ENCODE peak calls at places on chromosomes 6 and 20, in nine cellular contexts. A, B, Z, T, S, R, N, E and M are unnamed samples.

GRCh38 chr6:27161946-27162603 is 85.4 kb upstream of the PRSS16 start:
- DNase-seq in R (peak), Z (no peak), S (no peak), A (peak), E (no peak), B (no peak), N (peak), T (peak), M (peak)

GRCh38 chr6:24699521-24700359 is 19.2 kb downstream of the C6orf62 start:
- DNase-seq in E (no peak), A (no peak), N (no peak), T (no peak), Z (no peak), S (no peak), B (no peak), R (peak), M (no peak)

GRCh38 chr6:166580076-166581050 is 6.1 kb downstream of the RAMACL start:
- DNase-seq in T (no peak), E (peak), B (no peak), A (no peak), N (no peak), S (no peak), Z (no peak), R (no peak), M (no peak)

GRCh38 chr6:105257350-105257749 is 77.5 kb upstream of the POPDC3 start:
- DNase-seq in S (no peak), E (no peak), A (no peak), B (no peak), N (no peak), R (no peak), T (peak), Z (no peak), M (no peak)

GRCh38 chr20:1390552-1391403 is 2.1 kb downstream of the FKBP1A start:
- DNase-seq in B (no peak), R (no peak), N (peak), S (no peak), Z (no peak), A (no peak), T (no peak), E (no peak), M (no peak)

GRCh38 chr6:2185056-2185455 is 60.3 kb downstream of the GMDS start:
- DNase-seq in T (no peak), Z (no peak), E (no peak), S (no peak), B (no peak), N (no peak), A (no peak), R (no peak), M (no peak)

GRCh38 chr6:10690651-10691445 is 3.6 kb downstream of the C6orf52 start:
- DNase-seq in S (peak), A (no peak), B (no peak), N (no peak), R (no peak), Z (no peak), E (no peak), T (no peak), M (no peak)

GRCh38 chr6:36851632-36852031 is 12.4 kb upstream of the CPNE5 start:
- DNase-seq in Z (no peak), B (no peak), A (no peak), N (no peak), E (no peak), R (peak), S (no peak), T (peak), M (no peak)

GRCh38 chr6:134750669-134751068 is 199.2 kb downstream of the ALDH8A1 start:
- DNase-seq in N (no peak), T (no peak), Z (no peak), R (peak), A (no peak), E (no peak), B (no peak), S (no peak), M (no peak)

GRCh38 chr6:44609051-44609612 is 221.6 kb downstream of the CDC5L start:
- DNase-seq in R (no peak), B (no peak), T (no peak), N (no peak), A (no peak), Z (no peak), E (no peak), S (no peak), M (no peak)

GRCh38 chr6:39078695-39079094 is 30.1 kb downstream of the GLP1R start:
- DNase-seq in S (no peak), T (no peak), A (no peak), N (no peak), Z (no peak), B (no peak), E (no peak), R (no peak), M (no peak)

GRCh38 chr6:56087421-56087820 is 160.0 kb downstream of the COL21A1 start:
- DNase-seq in T (peak), N (no peak), E (no peak), R (peak), S (no peak), Z (no peak), B (no peak), A (no peak), M (peak)

GRCh38 chr6:147037881-147038280 is 166.3 kb upstream of the STXBP5 start:
- DNase-seq in R (no peak), E (no peak), Z (no peak), S (no peak), B (no peak), T (no peak), A (no peak), N (no peak), M (no peak)

GRCh38 chr20:23132930-23133559 is 46.9 kb upstream of the CD93 start:
- DNase-seq in Z (no peak), T (peak), N (no peak), S (no peak), A (no peak), R (no peak), B (no peak), E (no peak), M (no peak)

GRCh38 chr6:154572592-154572991 is 62.1 kb upstream of the CNKSR3 start:
- DNase-seq in T (peak), S (no peak), N (no peak), A (no peak), Z (no peak), B (no peak), R (no peak), E (no peak), M (no peak)

GRCh38 chr20:62817975-62818591 is 1.2 kb downstream of the COL9A3 start:
- DNase-seq in A (no peak), R (no peak), S (no peak), E (no peak), T (no peak), Z (no peak), B (no peak), N (no peak), M (no peak)